ENCODE peak calls at places on chromosomes 13 and 19, in eight cellular contexts. One of them, this sample, is unnamed. For H3K36me3, the result is how much of the 10 kb centered on the place peaks cover.

GRCh38 chr19:18419699-18420460 is 682 bp downstream of the SSBP4 start:
- DNase-seq in left ventricle myocardium inferior: no peak
- DNase-seq in astrocyte: no peak
- DNase-seq in spleen: peak
- DNase-seq in pancreas: no peak
- DNase-seq in OCI-LY7: peak
- DNase-seq in prostate gland: no peak
- DNase-seq in lower lobe of right lung: peak
- DNase-seq in this sample: no peak

GRCh38 chr13:65275838-65276630 is 1954.1 kb downstream of the PCDH9 start:
- DNase-seq in astrocyte: no peak
- DNase-seq in left ventricle myocardium inferior: no peak
- DNase-seq in lower lobe of right lung: no peak
- DNase-seq in OCI-LY7: no peak
- DNase-seq in pancreas: no peak
- DNase-seq in prostate gland: no peak
- DNase-seq in spleen: no peak
- DNase-seq in this sample: no peak

GRCh38 chr13:104014803-104015645 is 948.8 kb upstream of the SLC10A2 start:
- DNase-seq in lower lobe of right lung: no peak
- DNase-seq in left ventricle myocardium inferior: no peak
- DNase-seq in astrocyte: peak
- DNase-seq in pancreas: no peak
- DNase-seq in spleen: no peak
- DNase-seq in prostate gland: no peak
- DNase-seq in OCI-LY7: no peak
- DNase-seq in this sample: no peak

GRCh38 chr19:17292301-17293074 is 10.7 kb downstream of the ABHD8 start:
- DNase-seq in prostate gland: peak
- DNase-seq in pancreas: peak
- DNase-seq in lower lobe of right lung: peak
- DNase-seq in left ventricle myocardium inferior: peak
- DNase-seq in spleen: peak
- DNase-seq in OCI-LY7: peak
- DNase-seq in astrocyte: peak
- DNase-seq in this sample: peak

GRCh38 chr13:48539550-48539949 is 6.7 kb upstream of the RCBTB2 start:
- DNase-seq in left ventricle myocardium inferior: no peak
- DNase-seq in OCI-LY7: no peak
- DNase-seq in prostate gland: no peak
- DNase-seq in pancreas: no peak
- DNase-seq in lower lobe of right lung: no peak
- DNase-seq in astrocyte: no peak
- DNase-seq in spleen: no peak
- DNase-seq in this sample: no peak

GRCh38 chr13:113835461-113836274 is 28.2 kb downstream of the GAS6 start:
- DNase-seq in prostate gland: no peak
- DNase-seq in left ventricle myocardium inferior: peak
- DNase-seq in OCI-LY7: no peak
- DNase-seq in spleen: no peak
- DNase-seq in astrocyte: peak
- DNase-seq in lower lobe of right lung: peak
- DNase-seq in pancreas: no peak
- DNase-seq in this sample: no peak

GRCh38 chr13:50149932-50150331 is 134.7 kb downstream of the KCNRG start:
- DNase-seq in left ventricle myocardium inferior: peak
- DNase-seq in prostate gland: no peak
- DNase-seq in lower lobe of right lung: no peak
- DNase-seq in pancreas: peak
- DNase-seq in spleen: no peak
- DNase-seq in astrocyte: no peak
- DNase-seq in OCI-LY7: no peak
- DNase-seq in this sample: no peak

GRCh38 chr13:99124695-99125334 is 75.8 kb upstream of the UBAC2 start:
- DNase-seq in OCI-LY7: peak
- DNase-seq in prostate gland: no peak
- DNase-seq in spleen: no peak
- DNase-seq in pancreas: no peak
- DNase-seq in lower lobe of right lung: no peak
- DNase-seq in astrocyte: peak
- DNase-seq in left ventricle myocardium inferior: no peak
- DNase-seq in this sample: peak

GRCh38 chr19:1168877-1169791 is 4.9 kb downstream of the SBNO2 start:
- DNase-seq in pancreas: no peak
- DNase-seq in left ventricle myocardium inferior: no peak
- DNase-seq in OCI-LY7: no peak
- DNase-seq in astrocyte: peak
- DNase-seq in spleen: peak
- DNase-seq in lower lobe of right lung: peak
- DNase-seq in prostate gland: peak
- DNase-seq in this sample: no peak

GRCh38 chr13:112153846-112154245 is 86.9 kb downstream of the SOX1 start:
- DNase-seq in left ventricle myocardium inferior: no peak
- DNase-seq in spleen: no peak
- DNase-seq in pancreas: no peak
- DNase-seq in astrocyte: no peak
- DNase-seq in OCI-LY7: no peak
- DNase-seq in prostate gland: no peak
- DNase-seq in lower lobe of right lung: no peak
- DNase-seq in this sample: no peak

GRCh38 chr19:55642153-55643002 is 1.1 kb upstream of the ZNF581 start:
- DNase-seq in pancreas: no peak
- DNase-seq in lower lobe of right lung: peak
- DNase-seq in prostate gland: no peak
- DNase-seq in left ventricle myocardium inferior: no peak
- DNase-seq in spleen: peak
- DNase-seq in astrocyte: no peak
- DNase-seq in OCI-LY7: peak
- DNase-seq in this sample: no peak

GRCh38 chr19:18741124-18741493 is 50.0 kb downstream of the COMP start:
- DNase-seq in left ventricle myocardium inferior: no peak
- DNase-seq in spleen: no peak
- DNase-seq in pancreas: no peak
- DNase-seq in prostate gland: no peak
- DNase-seq in OCI-LY7: no peak
- DNase-seq in lower lobe of right lung: no peak
- DNase-seq in astrocyte: no peak
- DNase-seq in this sample: no peak

GRCh38 chr13:42028113-42028799 is 20.2 kb upstream of the DGKH start:
- DNase-seq in prostate gland: no peak
- DNase-seq in left ventricle myocardium inferior: no peak
- DNase-seq in pancreas: no peak
- DNase-seq in OCI-LY7: no peak
- DNase-seq in astrocyte: no peak
- DNase-seq in spleen: no peak
- DNase-seq in lower lobe of right lung: no peak
- DNase-seq in this sample: no peak

GRCh38 chr19:543912-544608 is at the start of gene GZMM:
- DNase-seq in prostate gland: no peak
- DNase-seq in astrocyte: no peak
- DNase-seq in lower lobe of right lung: no peak
- DNase-seq in left ventricle myocardium inferior: no peak
- DNase-seq in spleen: peak
- DNase-seq in pancreas: no peak
- DNase-seq in OCI-LY7: no peak
- DNase-seq in this sample: no peak

GRCh38 chr13:39892731-39893293 is 237.3 kb downstream of the COG6 start:
- DNase-seq in lower lobe of right lung: no peak
- DNase-seq in astrocyte: no peak
- DNase-seq in OCI-LY7: no peak
- DNase-seq in prostate gland: no peak
- DNase-seq in left ventricle myocardium inferior: peak
- DNase-seq in spleen: no peak
- DNase-seq in pancreas: no peak
- DNase-seq in this sample: no peak

GRCh38 chr19:49660338-49660961 is 5.2 kb downstream of the IRF3 start:
- DNase-seq in OCI-LY7: no peak
- DNase-seq in prostate gland: no peak
- DNase-seq in astrocyte: no peak
- DNase-seq in lower lobe of right lung: no peak
- DNase-seq in left ventricle myocardium inferior: no peak
- DNase-seq in spleen: no peak
- DNase-seq in pancreas: no peak
- DNase-seq in this sample: no peak
- H3K36me3 ChIP-seq in OCI-LY7: half or more
- H3K36me3 ChIP-seq in prostate gland: under half
- H3K36me3 ChIP-seq in astrocyte: under half
- H3K36me3 ChIP-seq in lower lobe of right lung: half or more
- H3K36me3 ChIP-seq in left ventricle myocardium inferior: half or more
- H3K36me3 ChIP-seq in spleen: half or more
- H3K36me3 ChIP-seq in pancreas: under half
- H3K36me3 ChIP-seq in this sample: under half

GRCh38 chr19:57546513-57546912 is 13.2 kb downstream of the ZNF550 start:
- DNase-seq in spleen: no peak
- DNase-seq in OCI-LY7: no peak
- DNase-seq in astrocyte: no peak
- DNase-seq in left ventricle myocardium inferior: no peak
- DNase-seq in pancreas: no peak
- DNase-seq in prostate gland: no peak
- DNase-seq in lower lobe of right lung: no peak
- DNase-seq in this sample: no peak

DNA sequence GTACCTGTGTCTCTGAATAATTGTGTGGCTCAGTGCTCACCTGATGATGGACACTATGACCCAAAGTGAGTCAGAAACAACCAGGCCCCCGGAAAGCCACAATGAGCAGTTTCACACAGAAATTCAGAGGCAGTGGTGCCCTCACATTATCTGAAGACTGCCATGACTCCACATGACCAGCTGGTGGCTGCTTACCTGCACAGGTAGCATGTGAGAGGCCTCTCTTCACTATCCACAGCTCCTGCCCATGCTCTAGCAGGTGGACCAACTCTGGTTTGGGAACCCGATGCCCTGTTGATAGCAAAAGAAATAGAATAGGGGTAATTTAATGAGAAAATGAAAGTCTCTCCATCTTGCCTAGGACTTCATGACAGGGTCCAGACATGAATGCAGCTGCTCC is 7.2 kb downstream of the ZNF550 start:
- DNase-seq in lower lobe of right lung: no peak
- DNase-seq in prostate gland: no peak
- DNase-seq in pancreas: no peak
- DNase-seq in astrocyte: no peak
- DNase-seq in OCI-LY7: no peak
- DNase-seq in spleen: no peak
- DNase-seq in left ventricle myocardium inferior: no peak
- DNase-seq in this sample: no peak
- TF ChIP-seq CTCF in lower lobe of right lung: no peak
- TF ChIP-seq CTCF in prostate gland: no peak
- TF ChIP-seq CTCF in pancreas: no peak
- TF ChIP-seq CTCF in astrocyte: no peak
- TF ChIP-seq CTCF in OCI-LY7: no peak
- TF ChIP-seq CTCF in spleen: no peak
- TF ChIP-seq CTCF in left ventricle myocardium inferior: no peak
- TF ChIP-seq CTCF in this sample: no peak

DNA sequence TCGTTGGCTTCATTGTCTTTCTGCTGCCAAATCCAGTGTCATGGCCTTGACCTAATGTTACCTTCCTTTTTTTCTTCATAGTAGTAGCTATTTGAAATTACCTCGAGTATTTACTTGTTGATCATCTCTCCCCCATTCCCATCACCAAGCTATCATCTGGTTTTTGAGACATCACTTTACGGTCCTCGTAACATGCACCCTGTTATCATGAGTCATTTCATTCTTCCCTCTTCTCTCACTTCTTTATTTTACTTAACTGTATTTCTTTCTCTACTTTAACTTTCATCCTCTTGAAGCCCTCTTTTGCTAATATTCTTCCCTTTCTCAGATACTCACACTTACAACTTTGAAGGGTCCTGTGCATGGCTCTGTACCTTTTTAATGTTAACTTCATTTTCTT is 31.8 kb downstream of the TPP2 start:
- DNase-seq in left ventricle myocardium inferior: no peak
- DNase-seq in pancreas: no peak
- DNase-seq in spleen: no peak
- DNase-seq in prostate gland: no peak
- DNase-seq in astrocyte: no peak
- DNase-seq in OCI-LY7: no peak
- DNase-seq in lower lobe of right lung: no peak
- DNase-seq in this sample: no peak
- H3K36me3 ChIP-seq in left ventricle myocardium inferior: half or more
- H3K36me3 ChIP-seq in pancreas: under half
- H3K36me3 ChIP-seq in spleen: half or more
- H3K36me3 ChIP-seq in prostate gland: under half
- H3K36me3 ChIP-seq in astrocyte: under half
- H3K36me3 ChIP-seq in OCI-LY7: half or more
- H3K36me3 ChIP-seq in lower lobe of right lung: half or more
- H3K36me3 ChIP-seq in this sample: under half

GRCh38 chr19:7867092-7867844 is 6.9 kb downstream of the PRR36 start:
- DNase-seq in astrocyte: no peak
- DNase-seq in pancreas: no peak
- DNase-seq in OCI-LY7: no peak
- DNase-seq in spleen: no peak
- DNase-seq in lower lobe of right lung: no peak
- DNase-seq in prostate gland: no peak
- DNase-seq in left ventricle myocardium inferior: no peak
- DNase-seq in this sample: no peak

GRCh38 chr19:7868326-7868670 is 5.9 kb downstream of the PRR36 start:
- DNase-seq in prostate gland: no peak
- DNase-seq in OCI-LY7: no peak
- DNase-seq in pancreas: peak
- DNase-seq in left ventricle myocardium inferior: no peak
- DNase-seq in astrocyte: no peak
- DNase-seq in lower lobe of right lung: no peak
- DNase-seq in spleen: no peak
- DNase-seq in this sample: no peak

GRCh38 chr19:7869910-7870511 is 4.2 kb downstream of the PRR36 start:
- DNase-seq in astrocyte: no peak
- DNase-seq in pancreas: peak
- DNase-seq in lower lobe of right lung: peak
- DNase-seq in spleen: peak
- DNase-seq in left ventricle myocardium inferior: no peak
- DNase-seq in OCI-LY7: peak
- DNase-seq in prostate gland: no peak
- DNase-seq in this sample: no peak

GRCh38 chr19:7869453-7869909 is 4.7 kb downstream of the PRR36 start:
- DNase-seq in lower lobe of right lung: peak
- DNase-seq in astrocyte: no peak
- DNase-seq in left ventricle myocardium inferior: peak
- DNase-seq in prostate gland: peak
- DNase-seq in spleen: peak
- DNase-seq in pancreas: peak
- DNase-seq in OCI-LY7: peak
- DNase-seq in this sample: no peak

DNA sequence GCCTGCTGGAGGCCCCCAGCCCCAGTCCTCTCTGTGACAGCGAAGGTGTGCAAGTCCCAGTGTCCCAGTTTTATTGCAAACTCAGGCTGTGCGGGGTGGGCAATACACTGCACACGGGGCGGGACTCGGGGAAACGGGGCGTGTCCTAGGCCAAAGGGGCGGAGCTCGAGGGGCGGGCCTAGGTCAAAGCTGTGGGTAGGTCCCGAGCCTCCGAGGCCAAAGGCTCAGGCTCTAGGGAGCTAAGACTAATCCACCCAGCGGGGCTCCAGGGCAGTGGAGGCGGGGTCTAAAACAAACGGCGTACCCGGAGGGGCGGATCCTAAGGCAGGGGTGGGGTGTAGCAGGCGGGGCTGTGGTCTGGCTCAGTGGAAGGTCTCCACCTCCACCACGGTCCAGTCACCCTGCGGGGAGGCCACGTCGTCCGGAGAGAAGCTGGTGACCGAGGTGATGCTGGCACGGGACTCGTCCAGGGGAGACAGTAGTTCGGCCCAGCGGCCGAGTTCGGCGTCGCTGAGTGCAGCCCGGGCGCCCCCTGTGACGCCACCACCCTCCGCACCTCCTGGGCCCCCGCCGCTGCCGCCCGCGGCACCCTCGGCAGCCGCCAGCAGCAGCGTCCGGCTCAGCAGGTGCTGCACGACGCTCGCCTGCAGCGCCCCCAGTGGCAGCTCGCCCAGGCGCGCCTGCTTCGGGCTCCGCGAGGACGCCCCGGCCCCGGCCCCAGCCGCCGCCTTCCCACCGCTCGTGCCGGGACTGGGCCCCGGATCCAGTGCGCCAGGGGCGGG is 5.3 kb downstream of the PRR36 start:
- DNase-seq in spleen: peak
- DNase-seq in left ventricle myocardium inferior: peak
- DNase-seq in lower lobe of right lung: peak
- DNase-seq in OCI-LY7: peak
- DNase-seq in pancreas: peak
- DNase-seq in astrocyte: no peak
- DNase-seq in prostate gland: peak
- DNase-seq in this sample: no peak
- TF ChIP-seq CTCF in spleen: peak
- TF ChIP-seq CTCF in left ventricle myocardium inferior: peak
- TF ChIP-seq CTCF in lower lobe of right lung: peak
- TF ChIP-seq CTCF in OCI-LY7: peak
- TF ChIP-seq CTCF in pancreas: peak
- TF ChIP-seq CTCF in astrocyte: no peak
- TF ChIP-seq CTCF in prostate gland: peak
- TF ChIP-seq CTCF in this sample: peak